ENCODE peak calls at places on chromosomes 5 and 9, in seven cellular contexts. M is body of pancreas; T is A549; V is CD8-positive, alpha-beta T cell; K is aorta; Z is fibroblast of lung; J is psoas muscle. A is an unnamed sample.

GRCh38 chr5:143401253-143401845 is 2.1 kb downstream of the NR3C1 start:
- DNase-seq in M (no peak), K (no peak), J (no peak), T (no peak), Z (no peak), V (no peak), A (no peak)

GRCh38 chr5:66701244-66701643 is 105.1 kb downstream of the MAST4 start:
- DNase-seq in Z (no peak), M (no peak), V (no peak), K (no peak), T (no peak), J (no peak), A (no peak)

GRCh38 chr5:1913578-1913977 is 30.9 kb upstream of the IRX4 start:
- DNase-seq in T (no peak), J (no peak), M (no peak), Z (no peak), K (peak; percentile 14), V (no peak), A (no peak)

GRCh38 chr9:119156354-119156753 is 212.9 kb downstream of the BRINP1 start:
- DNase-seq in K (no peak), M (no peak), J (no peak), V (no peak), T (no peak), Z (no peak), A (no peak)

GRCh38 chr5:161165998-161166660 is 314.1 kb upstream of the ATP10B start:
- DNase-seq in V (no peak), J (no peak), M (no peak), T (no peak), Z (no peak), K (no peak), A (no peak)

GRCh38 chr9:23380821-23381220 is 445.2 kb downstream of the ELAVL2 start:
- DNase-seq in V (no peak), Z (no peak), T (no peak), J (no peak), K (no peak), M (no peak), A (no peak)

GRCh38 chr5:9667906-9668305 is 37.8 kb upstream of the TAS2R1 start:
- DNase-seq in J (no peak), M (no peak), V (no peak), T (no peak), K (no peak), Z (no peak), A (no peak)

GRCh38 chr5:53360811-53361210 is 119.6 kb upstream of the FST start:
- DNase-seq in M (no peak), J (no peak), T (peak; percentile 41), Z (peak; percentile 97), K (no peak), V (no peak), A (peak; percentile 88)

GRCh38 chr5:120062515-120062917 is 401.6 kb upstream of the PRR16 start:
- DNase-seq in V (no peak), Z (peak; percentile 84), M (no peak), J (no peak), K (no peak), T (no peak), A (peak; percentile 62)

GRCh38 chr5:25362799-25363198 is 718.0 kb upstream of the CDH10 start:
- DNase-seq in K (no peak), Z (no peak), J (no peak), M (no peak), T (peak; percentile 22), V (no peak), A (no peak)

GRCh38 chr5:35282805-35283204 is 52.5 kb upstream of the PRLR start:
- DNase-seq in T (no peak), M (no peak), K (no peak), Z (no peak), V (no peak), J (no peak), A (no peak)

GRCh38 chr5:78627175-78627574 is 21.4 kb downstream of the LHFPL2 start:
- DNase-seq in T (peak; percentile 33), M (no peak), Z (peak; percentile 34), J (no peak), K (no peak), V (no peak), A (no peak)

GRCh38 chr5:42787073-42787472 is 24.6 kb downstream of the SELENOP start:
- DNase-seq in T (no peak), Z (no peak), K (no peak), M (no peak), J (no peak), V (no peak), A (no peak)

DNA sequence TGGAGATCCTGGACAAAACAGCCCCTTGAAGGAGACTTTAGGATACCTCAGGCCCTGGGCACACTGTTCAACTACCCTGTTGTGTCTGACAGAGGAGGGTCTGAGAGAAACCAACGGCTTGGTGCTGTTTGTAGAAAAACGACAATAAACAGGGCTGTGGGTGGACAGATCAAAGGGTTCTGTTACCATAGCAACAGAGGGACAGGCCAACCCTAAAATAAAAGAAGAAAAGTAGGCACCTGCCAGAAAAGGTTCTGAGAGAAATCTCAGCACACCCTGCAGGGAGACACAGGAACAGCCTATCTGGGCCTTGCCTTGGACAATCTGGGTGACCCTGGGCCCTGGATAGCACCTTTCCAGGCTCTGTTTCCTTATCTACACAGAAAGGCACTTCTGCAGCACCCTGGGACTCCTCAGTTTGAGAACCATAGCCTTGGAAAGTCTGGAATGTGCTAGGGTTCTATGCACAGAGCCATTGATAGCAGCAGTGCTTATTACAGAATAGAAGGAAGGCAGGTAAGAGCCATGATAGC is 104.8 kb upstream of the TBC1D2 start:
- DNase-seq in J (no peak), V (no peak), K (no peak), M (no peak), Z (no peak), T (no peak), A (no peak)
- H3K27ac ChIP-seq in J (no peak overlapping the region), V (no peak overlapping the region), K (no peak overlapping the region), M (no peak overlapping the region), Z (no peak overlapping the region), T (no peak overlapping the region), A (no peak overlapping the region)

GRCh38 chr5:139681112-139681458 is 32.9 kb downstream of the CXXC5 start:
- DNase-seq in V (no peak), T (no peak), K (no peak), Z (no peak), M (no peak), J (no peak), A (no peak)
- H3K27ac ChIP-seq in V (no peak overlapping the region), T (no peak overlapping the region), K (no peak overlapping the region), Z (no peak overlapping the region), M (no peak overlapping the region), J (peak overlapping the region; percentile 65), A (no peak overlapping the region)

GRCh38 chr5:170265527-170265926 is 32.0 kb downstream of the LCP2 start:
- DNase-seq in K (no peak), M (peak; percentile 26), Z (peak; percentile 14), V (no peak), J (peak; percentile 30), T (no peak), A (no peak)

GRCh38 chr5:170266570-170267379 is 30.8 kb downstream of the LCP2 start:
- DNase-seq in Z (no peak), K (no peak), V (no peak), T (no peak), J (no peak), M (no peak), A (no peak)

GRCh38 chr5:170267431-170268152 is 30.0 kb downstream of the LCP2 start:
- DNase-seq in Z (peak; percentile 53), T (peak; percentile 76), V (peak; percentile 65), K (peak; percentile 90), J (peak; percentile 68), M (peak; percentile 71), A (no peak)

GRCh38 chr5:170262061-170262764 is 29.4 kb downstream of the C5orf58 start:
- DNase-seq in K (no peak), M (no peak), Z (no peak), J (no peak), V (no peak), T (no peak), A (no peak)

DNA sequence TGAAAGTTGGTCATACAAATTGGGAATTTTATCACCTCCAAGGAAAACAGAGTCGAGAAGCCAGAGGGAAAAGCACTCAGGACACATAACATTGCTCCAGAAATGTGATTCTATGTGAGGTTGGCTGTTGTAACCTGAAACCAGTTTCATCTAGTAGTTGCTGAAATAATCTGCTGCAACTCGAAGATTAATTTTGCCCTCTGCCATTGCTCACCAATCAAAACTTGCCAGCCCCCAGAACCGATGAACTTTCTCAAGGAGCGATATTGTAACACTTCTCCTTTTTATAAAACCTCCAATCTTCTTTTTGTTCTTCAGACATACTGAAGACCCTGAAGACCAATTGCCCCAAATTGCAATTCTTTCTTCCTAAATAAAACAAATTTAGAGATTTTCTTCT is 31.1 kb downstream of the C5orf58 start:
- DNase-seq in T (no peak), V (no peak), J (no peak), M (no peak), Z (no peak), K (no peak), A (no peak)
- H3K27ac ChIP-seq in T (no peak overlapping the region), V (no peak overlapping the region), J (no peak overlapping the region), M (no peak overlapping the region), Z (no peak overlapping the region), K (no peak overlapping the region), A (no peak overlapping the region)

GRCh38 chr5:156354571-156354970 is 27.6 kb downstream of the SGCD start:
- DNase-seq in T (no peak), J (no peak), M (no peak), K (no peak), Z (no peak), V (no peak), A (no peak)

GRCh38 chr5:156361451-156362109 is 34.6 kb downstream of the SGCD start:
- DNase-seq in V (no peak), J (no peak), T (no peak), K (no peak), Z (peak; percentile 39), M (no peak), A (no peak)

GRCh38 chr5:156356238-156356637 is 29.3 kb downstream of the SGCD start:
- DNase-seq in T (no peak), M (no peak), Z (peak; percentile 9), J (no peak), K (no peak), V (no peak), A (no peak)

DNA sequence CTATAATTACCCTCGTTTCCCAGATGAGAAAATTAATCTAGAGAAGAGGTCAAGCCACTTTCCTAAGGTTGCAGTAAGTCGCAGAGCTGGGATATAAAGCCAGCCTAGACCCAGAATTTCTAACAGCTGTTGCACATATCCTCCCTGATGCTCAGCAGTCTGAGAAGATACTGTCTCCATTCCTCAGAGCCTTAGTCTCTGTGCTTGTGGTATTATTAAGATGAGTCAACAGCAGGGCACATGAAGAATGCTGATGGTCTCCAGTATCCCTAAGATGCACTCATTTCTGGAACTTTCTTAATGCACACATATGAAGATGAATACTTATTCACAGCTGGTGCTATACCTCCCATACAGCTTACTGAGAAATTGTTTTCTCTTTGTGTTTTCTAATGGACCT is 32.5 kb downstream of the SGCD start:
- DNase-seq in Z (peak; percentile 90), V (no peak), T (no peak), M (no peak), K (no peak), J (no peak), A (no peak)
- H3K27ac ChIP-seq in Z (no peak overlapping the region), V (no peak overlapping the region), T (no peak overlapping the region), M (no peak overlapping the region), K (no peak overlapping the region), J (peak overlapping the region; percentile 24), A (no peak overlapping the region)